ENCODE peak calls at places on chromosomes 6 and 20, in seven cellular contexts. F is stomach, Q is ovary, R is HepG2, A is SK-N-SH, U is K562, G is transverse colon. C is an unnamed sample.

GRCh38 chr6:3766219-3766618 is 14.7 kb upstream of the PXDC1 start:
- DNase-seq in F (no peak), Q (no peak), R (no peak), A (peak; percentile 63), U (no peak), G (no peak), C (no peak)

GRCh38 chr6:38771111-38771694 is 56.1 kb downstream of the DNAH8 start:
- DNase-seq in F (no peak), Q (no peak), R (no peak), A (no peak), U (no peak), G (no peak), C (no peak)

GRCh38 chr6:42904467-42904866 is 11.4 kb upstream of the PTCRA start:
- DNase-seq in F (no peak), Q (no peak), R (no peak), A (no peak), U (no peak), G (no peak), C (no peak)

GRCh38 chr20:327041-327945 is 1.9 kb downstream of the SOX12 start:
- DNase-seq in F (peak; percentile 84), Q (peak; percentile 90), R (peak; percentile 95), A (peak; percentile 95), U (peak; percentile 93), G (peak; percentile 84), C (no peak)

GRCh38 chr6:13765570-13765969 is 48.8 kb downstream of the MCUR1 start:
- DNase-seq in F (no peak), Q (no peak), R (no peak), A (no peak), U (no peak), G (no peak), C (no peak)

GRCh38 chr6:77038801-77039200 is 424.5 kb downstream of the HTR1B start:
- DNase-seq in F (no peak), Q (no peak), R (no peak), A (no peak), U (no peak), G (no peak), C (no peak)

GRCh38 chr6:156013155-156013554 is 557.5 kb upstream of the NOX3 start:
- DNase-seq in F (no peak), Q (no peak), R (no peak), A (no peak), U (no peak), G (no peak), C (no peak)

GRCh38 chr6:149454405-149454848 is 30.4 kb downstream of the ZC3H12D start:
- DNase-seq in F (peak; percentile 96), Q (peak; percentile 95), R (no peak), A (peak; percentile 56), U (no peak), G (peak; percentile 88), C (no peak)

GRCh38 chr20:36462440-36463211 is 78.7 kb upstream of the MYL9 start:
- DNase-seq in F (peak; percentile 36), Q (peak; percentile 67), R (no peak), A (peak; percentile 59), U (no peak), G (peak; percentile 43), C (no peak)

GRCh38 chr6:152746172-152746553 is 4.4 kb upstream of the VIP start:
- DNase-seq in F (no peak), Q (no peak), R (peak; percentile 69), A (no peak), U (no peak), G (no peak), C (no peak)

GRCh38 chr6:6287415-6287814 is 33.0 kb downstream of the F13A1 start:
- DNase-seq in F (no peak), Q (no peak), R (no peak), A (no peak), U (no peak), G (no peak), C (no peak)

DNA sequence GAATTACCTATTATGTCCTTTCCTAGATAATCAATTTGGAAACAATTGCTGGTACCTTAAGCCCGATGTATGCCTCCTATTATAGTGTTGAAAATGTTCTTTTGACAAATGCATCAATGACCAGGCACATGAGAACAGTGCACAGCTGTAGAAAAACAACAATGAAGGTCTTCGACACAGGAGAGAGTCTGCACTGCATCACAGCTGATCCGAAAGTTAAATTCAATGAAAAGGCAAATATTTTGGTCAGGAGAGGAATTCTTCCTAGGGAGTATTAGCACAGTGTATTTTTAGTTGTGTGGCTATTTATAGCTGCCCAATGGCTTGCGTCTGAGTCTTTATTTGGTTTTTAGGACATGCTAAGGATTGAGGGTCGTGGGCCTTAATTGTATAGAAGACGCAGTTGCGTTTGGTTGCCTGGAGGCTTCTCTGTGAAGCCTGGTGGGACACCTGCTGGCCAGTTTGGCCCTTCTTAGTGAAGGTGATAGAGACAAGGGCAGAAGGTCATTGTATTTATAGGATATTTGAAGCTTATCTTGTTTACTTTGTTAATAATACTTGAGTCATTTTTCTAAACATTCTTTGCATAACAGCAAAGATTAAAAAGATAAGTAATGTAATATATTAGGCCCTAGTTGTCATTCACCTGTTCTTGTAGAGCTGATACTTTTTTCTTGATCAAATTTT is 72.3 kb downstream of the CDYL start:
- DNase-seq in F (peak; percentile 49), Q (no peak), R (peak; percentile 62), A (no peak), U (peak; percentile 49), G (peak; percentile 16), C (no peak)
- TF ChIP-seq CTCF in F (no peak), Q (no peak), R (peak; percentile 81), A (peak; percentile 40), U (peak; percentile 81), G (peak; percentile 26), C (peak; percentile 43)

DNA sequence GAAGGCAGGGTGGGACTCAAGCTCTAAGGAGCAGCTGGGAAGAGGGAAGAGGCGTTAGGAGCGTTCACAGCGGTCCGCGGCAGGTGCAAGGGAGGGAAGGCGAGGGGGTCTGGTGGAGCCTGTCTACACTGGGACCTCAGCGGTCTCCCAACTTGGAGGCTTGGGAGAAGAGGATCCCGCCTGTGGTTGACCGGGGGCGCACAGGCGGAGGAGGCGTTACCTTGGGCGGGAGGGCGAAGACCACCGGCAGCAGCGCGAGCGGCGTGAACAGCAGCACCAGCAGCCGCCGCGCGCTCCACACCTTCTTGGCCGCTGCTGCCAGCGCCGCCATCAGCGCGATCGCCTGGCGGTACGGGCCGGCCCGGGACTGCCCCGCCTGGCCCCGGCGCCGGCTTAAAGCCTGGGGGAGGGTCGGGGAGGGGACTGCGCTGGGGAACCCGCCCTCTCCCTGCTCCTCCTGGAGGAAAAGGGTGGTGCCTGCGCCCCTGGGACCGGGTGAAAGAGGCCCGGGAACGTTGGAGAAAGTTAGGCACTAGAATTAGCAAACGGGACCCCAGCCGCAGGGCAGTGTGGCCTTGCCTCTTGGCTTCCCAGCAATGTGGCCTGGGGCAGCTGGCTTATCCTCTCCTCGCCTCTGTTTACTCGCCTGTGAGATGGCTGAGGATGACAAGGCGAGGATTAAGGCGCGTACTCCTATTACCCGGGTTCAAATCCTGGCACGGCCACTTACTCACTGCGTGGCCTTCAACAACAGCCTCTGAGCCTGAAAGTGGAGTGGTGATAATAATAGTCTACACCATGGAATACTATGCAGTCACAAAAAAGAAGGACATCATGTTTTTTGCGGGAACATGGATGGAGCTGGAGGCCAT is at the start of gene SLC13A3:
- DNase-seq in F (peak; percentile 46), Q (no peak), R (peak; percentile 79), A (peak; percentile 74), U (no peak), G (no peak), C (no peak)
- H3K27me3 ChIP-seq in F (no peaks in the 10 kb centered on the region), Q (no peaks in the 10 kb centered on the region), R (no peaks in the 10 kb centered on the region), A (peaks cover 16% of the 10 kb centered on the region), U (no peaks in the 10 kb centered on the region), G (peaks cover 55% of the 10 kb centered on the region), C (no peaks in the 10 kb centered on the region)

GRCh38 chr20:19615629-19616028 is 142.4 kb upstream of the RIN2 start:
- DNase-seq in F (no peak), Q (no peak), R (no peak), A (no peak), U (no peak), G (no peak), C (no peak)

GRCh38 chr20:19605759-19606158 is 152.3 kb upstream of the RIN2 start:
- DNase-seq in F (no peak), Q (no peak), R (no peak), A (no peak), U (no peak), G (no peak), C (no peak)

DNA sequence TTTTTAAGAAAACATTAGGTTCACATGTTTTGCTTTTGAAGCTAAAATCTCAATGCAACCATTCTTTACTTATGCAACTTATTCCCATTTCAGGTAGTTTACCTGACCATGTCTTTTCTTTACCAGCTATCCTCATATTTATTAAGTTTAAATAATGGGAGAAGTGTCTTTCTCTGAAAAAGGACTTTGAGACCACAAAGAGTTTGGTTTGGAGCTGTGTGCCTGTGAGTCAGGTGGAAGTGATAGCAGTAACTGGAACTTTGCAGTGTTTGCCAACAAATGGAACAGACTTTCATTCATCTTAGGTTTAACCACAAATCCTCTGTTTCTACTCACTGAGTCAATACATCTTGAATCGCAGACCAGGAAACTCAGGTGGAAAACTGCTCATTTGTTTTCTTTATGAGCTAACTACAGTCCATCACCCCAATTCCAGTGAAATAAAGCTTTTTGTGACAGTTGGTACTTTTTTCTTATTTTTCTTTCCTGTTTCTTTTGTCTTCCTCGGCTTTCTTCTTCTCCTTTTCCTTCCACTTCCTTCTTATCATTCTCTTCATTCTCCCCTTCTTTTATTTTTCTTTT is 148.3 kb upstream of the RIN2 start:
- DNase-seq in F (no peak), Q (no peak), R (peak; percentile 98), A (no peak), U (no peak), G (no peak), C (no peak)
- TF ChIP-seq EP300 in F (no peak), Q (no peak), R (peak; percentile 94), A (no peak), U (no peak), G (no peak), C (no peak)

DNA sequence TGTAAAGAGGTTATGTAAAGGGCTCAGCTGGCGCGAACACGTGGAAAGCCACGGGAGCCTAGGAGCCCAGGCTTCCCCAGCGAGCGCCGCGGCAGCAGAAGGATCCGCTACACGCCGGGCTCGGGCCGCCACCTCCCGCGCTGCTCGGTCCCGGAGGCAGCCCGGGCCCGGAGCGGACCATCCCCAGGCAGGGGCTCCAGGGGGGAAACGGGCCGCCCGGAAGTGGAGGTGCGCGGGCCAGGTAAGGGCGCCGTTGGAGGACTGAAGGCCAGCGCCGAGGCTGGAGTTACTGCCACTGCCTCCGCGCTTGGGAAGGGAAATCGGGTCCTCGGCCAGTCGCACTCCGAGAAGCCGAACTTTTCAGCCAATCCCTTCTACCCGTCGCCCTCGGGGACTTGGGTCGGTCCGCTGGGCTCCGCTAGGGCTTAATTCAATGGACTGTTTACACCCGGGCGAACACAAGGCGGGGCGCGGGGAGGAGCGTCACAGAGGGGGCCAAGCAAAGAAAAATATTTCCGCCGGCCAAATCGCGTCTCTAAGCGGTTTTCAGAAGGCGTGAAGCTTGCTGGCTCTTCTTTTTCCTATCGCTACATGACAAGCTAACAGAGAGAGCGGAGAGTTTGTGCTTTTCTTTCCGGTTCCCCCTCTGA is 433 bp downstream of the STK35 start:
- DNase-seq in F (peak; percentile 91), Q (peak; percentile 92), R (peak; percentile 94), A (peak; percentile 93), U (peak; percentile 87), G (peak; percentile 91), C (peak; percentile 97)
- TF ChIP-seq CTCF in F (no peak), Q (no peak), R (peak; percentile 32), A (no peak), U (no peak), G (peak; percentile 55), C (peak; percentile 24)

C was measured in esophagus muscularis mucosa.